ENCODE peak calls at places on chromosomes 2 and 18, in seven cellular contexts. G, E, V, R, B, I and S are unnamed samples. For H3K4me1, the result is how much of the 10 kb centered on the place peaks cover.

GRCh38 chr2:43379494-43379893 is 153.1 kb upstream of the ZFP36L2 start:
- DNase-seq in V (no peak), R (no peak), E (no peak), G (no peak), B (no peak), I (no peak), S (no peak)

GRCh38 chr2:133986076-133986837 is 267.6 kb upstream of the MGAT5 start:
- DNase-seq in B (no peak), V (no peak), E (no peak), I (no peak), G (no peak), R (peak), S (no peak)

GRCh38 chr2:99261242-99261641 is 5.8 kb upstream of the LYG2 start:
- DNase-seq in R (no peak), E (no peak), V (no peak), B (no peak), G (no peak), I (no peak), S (no peak)

GRCh38 chr2:120383191-120383590 is 37.3 kb downstream of the INHBB start:
- DNase-seq in G (no peak), B (no peak), E (no peak), R (no peak), V (no peak), I (no peak), S (no peak)

GRCh38 chr18:3262234-3263171 is 570 bp downstream of the MYL12B start:
- DNase-seq in E (peak), G (no peak), R (no peak), V (no peak), B (no peak), I (no peak), S (peak)

GRCh38 chr18:666177-666576 is 8.7 kb downstream of the TYMS start:
- DNase-seq in E (no peak), V (no peak), R (no peak), G (no peak), B (no peak), I (no peak), S (no peak)

GRCh38 chr2:46227674-46228289 is 69.4 kb upstream of the EPAS1 start:
- DNase-seq in R (no peak), G (no peak), E (no peak), V (no peak), I (no peak), B (no peak), S (no peak)

GRCh38 chr2:235510305-235510704 is 16.5 kb downstream of the AGAP1 start:
- DNase-seq in G (peak), V (no peak), R (no peak), E (no peak), B (no peak), I (no peak), S (no peak)

GRCh38 chr2:10269291-10269690 is 33.4 kb upstream of the HPCAL1 start:
- DNase-seq in G (peak), R (no peak), I (peak), V (no peak), E (no peak), B (no peak), S (no peak)

GRCh38 chr2:231604101-231604684 is 11.5 kb downstream of the TEX44 start:
- DNase-seq in I (no peak), E (peak), V (peak), R (no peak), B (peak), G (peak), S (no peak)

GRCh38 chr2:11866358-11867335 is 120.2 kb downstream of the LPIN1 start:
- DNase-seq in B (peak), E (no peak), V (no peak), I (no peak), G (no peak), R (no peak), S (no peak)

GRCh38 chr2:188475945-188476344 is 184.3 kb downstream of the GULP1 start:
- DNase-seq in E (no peak), B (no peak), G (no peak), R (peak), I (no peak), V (no peak), S (no peak)

GRCh38 chr18:24805156-24805555 is 344.7 kb downstream of the HRH4 start:
- DNase-seq in G (no peak), R (no peak), E (no peak), I (no peak), V (no peak), B (no peak), S (no peak)

GRCh38 chr2:118779362-118779761 is 68.1 kb downstream of the EN1 start:
- DNase-seq in R (no peak), B (no peak), E (no peak), G (no peak), I (no peak), V (no peak), S (no peak)

GRCh38 chr2:30690126-30690561 is 117.1 kb downstream of the CAPN13 start:
- DNase-seq in B (no peak), I (no peak), V (peak), G (no peak), R (no peak), E (no peak), S (no peak)

GRCh38 chr2:229586746-229587705 is 127.3 kb downstream of the DNER start:
- DNase-seq in E (no peak), R (peak), V (peak), I (peak), G (peak), B (peak), S (no peak)

GRCh38 chr18:21454725-21455124 is 145.8 kb downstream of the ESCO1 start:
- DNase-seq in B (no peak), V (no peak), E (no peak), I (no peak), R (no peak), G (no peak), S (no peak)

GRCh38 chr2:105893011-105893995 is 148.6 kb downstream of the NCK2 start:
- DNase-seq in B (no peak), I (no peak), G (no peak), V (no peak), R (no peak), E (no peak), S (no peak)

GRCh38 chr2:46954951-46955571 is 39.5 kb upstream of the MCFD2 start:
- DNase-seq in G (peak), B (peak), E (no peak), I (peak), R (peak), V (peak), S (no peak)

GRCh38 chr2:108925286-108925685 is 63.7 kb downstream of the EDAR start:
- DNase-seq in B (no peak), E (no peak), G (peak), V (peak), R (no peak), I (peak), S (no peak)

GRCh38 chr18:39455300-39455699 is 1889.7 kb upstream of the CELF4 start:
- DNase-seq in E (no peak), G (no peak), B (no peak), V (no peak), I (no peak), R (peak), S (no peak)

GRCh38 chr2:159615936-159616733 is at the start of gene BAZ2B:
- DNase-seq in E (no peak), B (peak), G (peak), R (peak), I (no peak), V (peak), S (peak)

GRCh38 chr2:172215172-172215935 is 112.7 kb upstream of the DLX2 start:
- DNase-seq in R (peak), G (no peak), B (no peak), E (no peak), I (no peak), V (no peak), S (no peak)

GRCh38 chr2:120323214-120323613 is 22.7 kb upstream of the INHBB start:
- DNase-seq in V (peak), R (peak), I (no peak), B (no peak), E (no peak), G (peak), S (no peak)

GRCh38 chr2:237626813-237627451 is 455 bp upstream of the LRRFIP1 start:
- DNase-seq in I (no peak), R (no peak), B (no peak), V (no peak), E (no peak), G (no peak), S (no peak)

GRCh38 chr2:215905691-215906090 is 107.7 kb downstream of the MREG start:
- DNase-seq in V (no peak), B (no peak), G (no peak), R (no peak), E (no peak), I (no peak), S (no peak)

DNA sequence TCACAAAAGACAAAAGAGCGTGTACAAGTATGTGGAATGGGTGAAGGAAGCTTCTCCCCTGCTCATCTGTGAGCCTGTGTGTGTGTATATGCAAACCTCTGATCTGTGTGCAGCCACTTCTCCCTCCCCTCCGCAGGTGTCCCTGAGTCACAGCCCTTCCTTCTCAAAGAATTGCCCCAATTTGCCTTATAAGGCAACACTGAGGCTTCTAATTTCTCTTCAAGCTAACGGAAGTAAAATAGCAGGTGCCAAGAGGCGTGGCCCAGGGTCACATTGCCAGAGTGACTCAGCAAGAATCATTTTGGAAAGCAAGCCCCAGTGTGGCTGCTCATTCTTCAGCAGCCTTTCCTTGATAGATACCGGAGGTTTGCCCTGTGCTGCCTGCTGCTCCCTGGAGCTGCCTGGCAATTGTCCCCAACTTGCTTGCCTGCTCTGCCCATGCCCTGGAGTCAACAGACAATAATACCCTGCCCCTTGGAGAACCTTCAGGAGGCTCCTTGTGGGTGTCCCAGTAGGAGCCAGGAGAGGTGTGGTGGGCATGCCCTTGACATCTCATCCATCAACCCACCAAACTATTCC is 37.3 kb upstream of the BMP10 start:
- DNase-seq in B (peak), V (peak), G (peak), I (peak), E (peak), R (peak), S (peak)
- H3K4me1 ChIP-seq in B (under half), V (under half), G (under half), I (under half), E (under half), R (under half), S (half or more)

GRCh38 chr2:178070824-178071223 is 1.8 kb downstream of the PDE11A start:
- DNase-seq in R (no peak), I (no peak), V (no peak), E (no peak), G (no peak), B (no peak), S (no peak)

GRCh38 chr2:178069551-178069950 is 3.0 kb downstream of the PDE11A start:
- DNase-seq in V (no peak), G (no peak), B (no peak), R (no peak), E (no peak), I (no peak), S (no peak)

GRCh38 chr2:178072383-178073301 is at the start of gene PDE11A:
- DNase-seq in V (peak), R (peak), G (peak), B (peak), E (no peak), I (peak), S (no peak)

GRCh38 chr2:178074123-178075005 is 1.8 kb upstream of the PDE11A start:
- DNase-seq in G (no peak), V (no peak), I (no peak), R (no peak), E (no peak), B (no peak), S (no peak)

DNA sequence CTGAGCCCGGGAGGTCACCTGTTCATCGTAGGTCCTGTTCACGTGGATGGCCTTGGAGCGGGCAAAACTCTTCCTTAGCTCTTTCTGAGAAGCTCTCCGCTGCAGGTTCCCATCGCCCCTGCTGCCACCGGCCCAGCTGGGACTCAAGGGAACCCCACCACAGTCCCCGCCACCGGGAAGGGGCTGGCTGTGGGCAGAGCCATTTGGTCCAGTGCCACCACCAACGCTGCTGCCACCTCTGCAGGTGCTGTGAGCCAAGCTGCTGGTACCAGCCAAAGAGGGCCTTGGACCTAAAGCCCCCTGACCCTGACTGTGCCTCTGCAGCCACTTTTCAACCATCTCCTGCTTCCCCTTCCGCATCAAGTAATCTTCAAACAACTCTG is 586 bp downstream of the PDE11A start:
- DNase-seq in B (no peak), E (no peak), V (no peak), R (no peak), G (no peak), I (no peak), S (no peak)
- H3K4me3 ChIP-seq in B (no peak), E (no peak), V (peak), R (no peak), G (no peak), I (peak), S (no peak)

DNA sequence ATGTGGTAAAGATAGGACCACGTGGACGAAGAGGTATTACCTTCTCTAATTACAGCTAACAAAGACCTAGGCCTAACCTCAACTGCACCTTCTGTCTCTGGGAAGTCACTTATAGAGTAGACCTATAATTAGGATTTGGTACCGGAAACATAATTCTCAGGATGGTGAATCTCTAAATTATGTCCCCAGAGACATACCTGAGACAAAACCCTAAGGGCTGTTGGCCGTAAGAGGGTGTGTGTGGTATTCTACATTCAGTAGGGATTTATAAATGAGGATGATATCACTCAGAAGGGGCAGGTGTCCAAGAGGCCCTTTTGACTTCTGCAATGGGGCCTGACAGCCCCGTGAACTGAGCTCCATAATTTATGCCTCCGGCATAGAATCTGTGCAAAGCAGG is 13.4 kb upstream of the DARS1 start:
- DNase-seq in B (no peak), V (no peak), R (no peak), G (no peak), E (no peak), I (no peak), S (no peak)
- H3K27ac ChIP-seq in B (no peak), V (no peak), R (no peak), G (no peak), E (no peak), I (no peak), S (no peak)

GRCh38 chr2:75320893-75321292 is 121.6 kb upstream of the TACR1 start:
- DNase-seq in V (no peak), B (no peak), I (no peak), E (no peak), R (peak), G (no peak), S (no peak)

GRCh38 chr2:75315436-75315835 is 116.1 kb upstream of the TACR1 start:
- DNase-seq in B (no peak), G (no peak), R (no peak), V (no peak), E (no peak), I (no peak), S (no peak)

GRCh38 chr2:75317316-75317715 is 118.0 kb upstream of the TACR1 start:
- DNase-seq in B (no peak), E (no peak), G (no peak), I (no peak), R (peak), V (no peak), S (no peak)

GRCh38 chr2:75319951-75320350 is 120.6 kb upstream of the TACR1 start:
- DNase-seq in G (no peak), E (no peak), V (no peak), I (no peak), B (no peak), R (no peak), S (no peak)

DNA sequence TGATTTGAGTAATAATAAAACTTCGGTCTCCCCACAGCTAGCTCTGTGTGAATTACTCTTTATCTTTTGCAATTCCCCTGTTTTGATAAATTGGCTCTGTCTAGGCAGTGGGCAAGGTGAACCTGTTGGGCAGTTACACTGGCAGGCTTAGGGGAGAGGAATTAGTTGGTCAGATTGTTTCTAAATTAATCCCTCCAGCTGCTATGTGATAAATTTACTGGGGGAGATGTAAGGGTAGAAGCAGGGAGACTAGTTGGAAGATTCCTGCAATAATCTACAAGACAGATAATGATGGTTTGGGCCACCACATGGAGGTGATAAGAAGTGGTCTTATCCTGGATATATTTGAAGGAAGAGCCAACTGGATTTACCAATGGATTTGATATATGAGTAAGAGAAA is 118.5 kb upstream of the TACR1 start:
- DNase-seq in R (no peak), E (no peak), I (no peak), B (no peak), V (no peak), G (no peak), S (no peak)
- H3K4me1 ChIP-seq in R (under half), E (under half), I (under half), B (under half), V (under half), G (under half), S (under half)

GRCh38 chr2:86632672-86633071 is 9.0 kb upstream of the RNF103 start:
- DNase-seq in R (no peak), B (no peak), I (no peak), G (no peak), V (no peak), E (no peak), S (no peak)

GRCh38 chr2:86634352-86634751 is 10.7 kb upstream of the RNF103 start:
- DNase-seq in E (no peak), I (no peak), B (no peak), V (no peak), R (no peak), G (no peak), S (no peak)

GRCh38 chr2:86628091-86628522 is 4.4 kb upstream of the RNF103 start:
- DNase-seq in V (no peak), E (no peak), B (no peak), R (no peak), G (no peak), I (peak), S (no peak)

GRCh38 chr2:86633094-86633740 is 9.6 kb upstream of the RNF103 start:
- DNase-seq in R (no peak), V (no peak), B (no peak), E (no peak), G (peak), I (no peak), S (no peak)

GRCh38 chr2:86631846-86632485 is 8.3 kb upstream of the RNF103 start:
- DNase-seq in G (no peak), B (no peak), R (no peak), I (no peak), V (no peak), E (no peak), S (no peak)
- H3K4me3 ChIP-seq in G (no peak), B (no peak), R (no peak), I (peak), V (no peak), E (no peak), S (no peak)

GRCh38 chr2:64331430-64331700 is 122.6 kb upstream of the LGALSL start:
- DNase-seq in E (no peak), R (no peak), V (no peak), B (no peak), I (no peak), G (no peak), S (no peak)
- H3K27ac ChIP-seq in E (no peak), R (no peak), V (peak), B (peak), I (no peak), G (peak), S (no peak)

GRCh38 chr18:48398074-48398473 is 11.1 kb downstream of the ZBTB7C start:
- DNase-seq in I (no peak), R (no peak), G (no peak), B (no peak), E (no peak), V (no peak), S (no peak)

GRCh38 chr18:48396561-48396960 is 12.6 kb downstream of the ZBTB7C start:
- DNase-seq in G (no peak), I (no peak), V (no peak), B (no peak), E (no peak), R (no peak), S (no peak)

GRCh38 chr18:48393170-48393569 is 16.0 kb downstream of the ZBTB7C start:
- DNase-seq in I (no peak), R (no peak), B (no peak), V (no peak), E (no peak), G (no peak), S (no peak)

GRCh38 chr18:48393776-48394175 is 15.4 kb downstream of the ZBTB7C start:
- DNase-seq in V (no peak), E (no peak), I (no peak), G (no peak), R (no peak), B (no peak), S (no peak)

DNA sequence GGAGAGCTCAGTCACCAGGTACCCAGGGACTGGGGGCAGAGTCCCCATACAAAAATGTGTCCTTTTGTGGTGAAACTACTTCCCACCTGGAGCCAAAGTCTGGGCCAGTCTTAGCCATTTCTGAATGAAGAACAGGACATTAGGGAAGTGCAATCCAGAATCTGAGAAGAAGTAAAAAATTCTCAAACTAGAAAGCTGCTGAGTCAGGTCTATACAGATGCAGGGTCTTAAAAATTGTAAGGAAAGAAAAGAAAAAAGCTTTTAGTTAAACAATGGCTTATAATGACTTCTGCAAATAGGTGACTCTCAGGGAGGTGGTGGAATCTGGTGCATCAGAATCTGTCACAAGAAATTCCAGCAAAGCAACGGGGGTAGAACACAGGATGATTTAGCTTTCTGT is 13.5 kb downstream of the ZBTB7C start:
- DNase-seq in V (no peak), E (no peak), I (no peak), G (no peak), R (no peak), B (no peak), S (no peak)
- H3K4me1 ChIP-seq in V (under half), E (under half), I (under half), G (under half), R (under half), B (under half), S (under half)

GRCh38 chr2:240565267-240566202 is 2.7 kb upstream of the RNPEPL1 start:
- DNase-seq in I (peak), B (peak), V (peak), G (peak), E (peak), R (peak), S (peak)
- H3K4me3 ChIP-seq in I (peak), B (no peak), V (peak), G (no peak), E (peak), R (no peak), S (peak)